ENCODE peak calls at places on chromosomes 16 and 17, in eight cellular contexts. V, K, O, G, L, E, X and H are unnamed samples.

GRCh38 chr16:13633381-13633861 is 286.5 kb upstream of the ERCC4 start:
- DNase-seq in O (no peak), K (no peak), G (no peak), E (no peak), L (no peak), X (no peak), V (no peak), H (no peak)

GRCh38 chr16:2500937-2501750 is 12.6 kb upstream of the ATP6V0C start:
- DNase-seq in E (peak; percentile 86), L (peak; percentile 82), V (peak; percentile 98), O (peak; percentile 91), X (peak; percentile 83), G (peak; percentile 83), K (peak; percentile 64), H (peak; percentile 88)

GRCh38 chr17:38958326-38958725 is 8.9 kb downstream of the FBXO47 start:
- DNase-seq in G (no peak), E (no peak), K (no peak), V (no peak), O (no peak), X (peak; percentile 37), L (no peak), H (no peak)

GRCh38 chr17:45294506-45294905 is 22.3 kb downstream of the MAP3K14 start:
- DNase-seq in X (peak; percentile 89), K (no peak), E (no peak), L (no peak), O (no peak), G (no peak), V (peak; percentile 90), H (no peak)

GRCh38 chr17:39674702-39675389 is 6.6 kb downstream of the PNMT start:
- DNase-seq in G (peak; percentile 58), O (no peak), K (peak; percentile 81), V (peak; percentile 81), L (no peak), X (no peak), E (no peak), H (peak; percentile 81)

GRCh38 chr16:88442811-88443576 is 10.1 kb upstream of the ZFPM1 start:
- DNase-seq in K (peak; percentile 77), X (peak; percentile 55), E (peak; percentile 49), V (peak; percentile 100), L (peak; percentile 71), G (peak; percentile 76), O (peak; percentile 86), H (peak; percentile 75)

GRCh38 chr17:74873874-74874614 is 1.2 kb upstream of the FDXR start:
- DNase-seq in E (no peak), O (no peak), V (no peak), K (peak; percentile 54), X (no peak), L (no peak), G (peak; percentile 27), H (no peak)

GRCh38 chr17:14091367-14091766 is 22.1 kb downstream of the COX10 start:
- DNase-seq in O (no peak), V (no peak), L (no peak), K (no peak), X (peak; percentile 18), G (no peak), E (no peak), H (no peak)

GRCh38 chr17:69460963-69461922 is 46.7 kb downstream of the MAP2K6 start:
- DNase-seq in X (no peak), O (no peak), L (no peak), E (no peak), G (no peak), V (no peak), K (no peak), H (no peak)

GRCh38 chr17:40018211-40019121 is 3.2 kb downstream of the CSF3 start:
- DNase-seq in V (peak; percentile 86), O (peak; percentile 68), X (peak; percentile 60), L (peak; percentile 78), G (no peak), K (no peak), E (no peak), H (peak; percentile 50)

GRCh38 chr17:68080411-68081150 is 45.0 kb downstream of the KPNA2 start:
- DNase-seq in V (no peak), O (no peak), L (no peak), E (no peak), G (no peak), X (no peak), K (no peak), H (no peak)

GRCh38 chr17:79051306-79051705 is 23.3 kb upstream of the ENGASE start:
- DNase-seq in K (no peak), G (no peak), V (peak; percentile 83), O (no peak), X (no peak), L (no peak), E (no peak), H (no peak)

GRCh38 chr17:32298298-32298697 is 32.7 kb downstream of the RHBDL3 start:
- DNase-seq in X (peak; percentile 3), O (no peak), V (peak; percentile 54), G (no peak), K (no peak), E (no peak), L (no peak), H (no peak)

GRCh38 chr16:86424413-86424812 is 85.9 kb upstream of the FOXF1 start:
- DNase-seq in K (no peak), G (no peak), E (no peak), V (no peak), O (peak; percentile 75), L (no peak), X (peak; percentile 44), H (no peak)

GRCh38 chr17:50207318-50207717 is 5.9 kb upstream of the COL1A1 start:
- DNase-seq in G (no peak), V (no peak), E (no peak), O (no peak), L (peak; percentile 19), K (no peak), X (no peak), H (no peak)

DNA sequence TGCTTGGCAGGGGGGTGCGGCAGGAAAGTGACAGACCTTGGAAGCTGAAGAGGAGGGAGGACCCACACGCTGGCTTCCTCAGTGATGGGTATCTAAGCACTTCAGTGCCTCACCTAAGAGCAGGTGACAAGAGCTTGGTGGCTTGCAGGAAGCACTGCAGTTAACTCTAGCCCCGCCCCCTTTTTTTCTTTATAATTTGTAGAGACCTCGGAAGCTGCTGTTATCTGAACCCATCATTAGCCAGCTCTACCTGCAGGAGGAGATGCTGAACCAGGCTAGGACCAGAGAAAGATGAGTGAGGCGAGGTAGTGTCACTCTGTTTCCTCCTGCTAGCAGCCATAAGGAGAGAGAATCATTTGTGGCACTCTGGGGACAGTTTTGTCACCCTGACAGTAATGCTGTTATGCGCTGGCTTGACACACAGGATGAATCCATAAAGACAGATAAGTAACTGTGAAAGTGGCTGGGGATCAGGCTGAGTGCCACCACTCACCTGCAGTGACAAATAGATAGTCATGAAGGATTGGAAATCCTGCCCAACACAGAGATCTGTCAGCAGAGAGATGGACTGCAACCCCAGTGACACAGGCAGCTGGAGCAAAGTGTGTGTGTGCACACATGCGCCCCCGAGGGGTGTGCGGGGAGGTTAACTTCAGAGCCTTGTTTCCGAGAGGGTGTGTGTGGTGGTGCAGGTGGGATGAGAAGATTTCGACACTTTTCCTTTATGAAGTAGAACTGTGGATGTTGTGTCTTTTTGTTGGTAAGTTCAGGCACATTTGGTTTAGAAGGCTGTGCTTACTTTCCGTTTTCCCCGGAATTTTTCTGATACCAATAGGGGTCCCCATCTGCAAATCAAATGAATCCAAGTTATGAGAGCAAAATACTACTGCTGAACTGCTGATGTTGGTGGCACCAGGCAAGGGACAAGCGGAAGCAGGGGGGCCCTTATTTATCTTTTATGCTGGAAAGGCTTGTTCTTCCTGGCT is 223.9 kb downstream of the IRX3 start:
- DNase-seq in O (peak; percentile 37), X (peak; percentile 42), V (no peak), K (no peak), L (no peak), E (no peak), G (no peak), H (no peak)
- TF ChIP-seq CTCF in O (no peak), X (no peak), V (peak; percentile 20), K (peak; percentile 48), L (no peak), E (no peak), G (no peak), H (peak; percentile 38)

DNA sequence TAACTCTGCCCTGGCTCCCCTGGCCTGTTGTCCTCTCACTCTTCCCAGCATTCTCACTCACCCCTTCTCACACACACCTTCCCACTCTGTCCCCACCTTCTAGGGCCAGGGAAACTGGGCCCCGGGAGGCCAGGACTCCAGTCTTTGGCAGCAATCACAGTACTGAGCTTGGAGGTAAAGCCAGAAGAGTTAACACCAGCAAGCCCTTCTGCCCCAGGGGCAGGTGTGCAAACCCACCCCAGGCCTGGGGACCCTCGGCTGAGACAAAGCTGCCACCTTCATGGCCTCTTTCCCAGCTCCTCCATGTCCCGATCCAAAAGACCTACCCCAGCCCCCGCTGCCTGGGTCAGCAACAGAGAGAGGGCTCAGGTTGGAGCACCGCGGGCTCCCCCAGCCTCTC is 36.9 kb upstream of the MLKL start:
- DNase-seq in L (no peak), K (no peak), X (no peak), G (no peak), V (no peak), O (no peak), E (no peak), H (no peak)
- H3K4me1 ChIP-seq in L (no peaks in the 10 kb centered on the region), K (peaks cover 46% of the 10 kb centered on the region), X (peaks cover 2% of the 10 kb centered on the region), G (no peaks in the 10 kb centered on the region), V (peaks cover 13% of the 10 kb centered on the region), O (peaks cover 30% of the 10 kb centered on the region), E (peaks cover 9% of the 10 kb centered on the region), H (peaks cover 5% of the 10 kb centered on the region)

DNA sequence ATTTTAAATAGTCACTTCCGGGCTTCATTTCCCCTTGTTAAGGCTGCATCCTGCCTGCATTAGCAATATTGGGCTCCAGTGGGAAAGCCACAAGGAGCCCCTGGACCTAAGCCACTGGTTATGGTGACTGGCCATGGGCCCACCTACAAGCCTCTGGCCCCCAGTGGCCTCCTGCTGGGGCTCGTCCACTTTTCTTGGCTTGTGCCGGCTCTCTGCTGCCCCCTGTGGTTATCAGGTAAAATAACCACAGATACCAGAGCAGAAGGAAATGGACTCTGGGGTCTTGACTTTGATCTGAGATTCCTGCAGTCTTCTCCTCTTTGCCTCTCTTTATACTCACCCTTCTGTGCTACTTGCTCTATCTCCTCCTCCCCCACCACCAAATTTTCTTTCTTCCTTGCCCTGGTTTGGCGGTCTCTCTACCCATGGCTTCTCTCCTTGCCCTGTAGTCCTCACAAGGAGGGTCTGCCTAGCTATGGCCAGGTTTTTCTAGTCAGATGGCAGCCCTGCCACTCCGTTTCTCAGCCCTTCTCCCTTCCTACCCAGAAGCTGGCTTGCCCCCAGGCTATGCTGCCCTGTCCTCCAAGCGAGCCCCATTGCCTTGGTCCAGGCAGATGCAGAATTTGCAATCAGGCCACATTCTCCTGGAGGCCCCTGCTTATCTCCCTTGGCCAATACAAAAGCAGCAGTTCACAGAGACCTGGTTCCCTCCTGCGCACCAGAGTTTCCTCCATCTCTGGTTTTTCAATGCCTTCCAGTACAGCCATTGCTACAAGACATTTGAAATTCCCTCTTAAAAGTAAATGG is 82.9 kb upstream of the RCVRN start:
- DNase-seq in O (peak; percentile 59), E (no peak), L (no peak), V (no peak), K (peak; percentile 18), X (peak; percentile 40), G (peak; percentile 51), H (peak; percentile 61)
- H3K4me3 ChIP-seq in O (no peak overlapping the region), E (no peak overlapping the region), L (no peak overlapping the region), V (no peak overlapping the region), K (no peak overlapping the region), X (no peak overlapping the region), G (no peak overlapping the region), H (no peak overlapping the region)

DNA sequence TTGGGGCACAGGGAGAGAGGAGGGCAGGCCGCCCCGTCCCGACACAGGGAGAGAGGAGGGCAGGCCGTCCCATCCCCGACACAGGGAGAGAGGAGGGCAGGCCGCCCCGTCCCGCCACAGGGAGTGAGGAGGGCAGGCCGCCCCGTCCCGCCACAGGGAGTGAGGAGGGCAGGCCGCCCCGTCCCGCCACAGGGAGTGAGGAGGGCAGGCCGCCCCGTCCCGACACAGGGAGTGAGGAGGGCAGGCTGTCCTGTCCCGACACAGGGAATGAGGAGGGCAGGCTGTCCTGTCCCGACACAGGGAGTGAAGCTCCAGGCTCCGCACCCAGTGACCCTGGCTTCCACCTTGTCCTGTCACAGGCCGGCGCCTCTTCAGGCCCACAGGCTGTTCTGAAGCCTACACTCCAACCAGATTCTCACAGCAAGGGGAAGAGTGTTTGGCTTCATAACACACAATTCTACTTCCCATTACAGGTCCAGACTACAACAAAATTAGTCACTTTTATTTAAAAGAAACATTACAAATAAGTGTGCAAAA is 34.1 kb downstream of the WDR45B start:
- DNase-seq in E (no peak), V (no peak), L (no peak), X (no peak), K (no peak), O (no peak), G (no peak), H (no peak)
- TF ChIP-seq CTCF in E (no peak), V (no peak), L (no peak), X (no peak), K (no peak), O (no peak), G (no peak), H (no peak)